ENCODE peak calls at places on chromosomes 2 and 18, in nine cellular contexts. T is Peyer's patch, O is stomach, K is spleen, V is suprapubic skin, D is A549, R is IMR-90, I is adrenal gland, Q is NB4. G is an unnamed sample.
A peak's percentile ranks its signal among the peaks of the same experiment; 100 is the strongest.

GRCh38 chr2:96913398-96914202 is 43.7 kb upstream of the SEMA4C start:
- DNase-seq in V (no peak), T (peak; percentile 49), K (peak; percentile 81), I (peak; percentile 57), O (no peak), Q (peak; percentile 74), D (no peak), R (no peak), G (no peak)

GRCh38 chr2:202609381-202610145 is 25.2 kb upstream of the FAM117B start:
- DNase-seq in I (no peak), O (no peak), T (no peak), V (no peak), R (no peak), D (no peak), Q (peak; percentile 15), K (no peak), G (no peak)

GRCh38 chr2:146038014-146038413 is 1518.1 kb upstream of the ZEB2 start:
- DNase-seq in K (no peak), R (no peak), D (no peak), T (no peak), Q (no peak), I (no peak), V (no peak), O (no peak), G (no peak)

GRCh38 chr2:206031950-206032567 is 53.9 kb downstream of the INO80D start:
- DNase-seq in I (no peak), R (no peak), K (no peak), T (no peak), D (no peak), V (no peak), Q (no peak), O (no peak), G (no peak)

GRCh38 chr18:70289351-70290330 is 796 bp downstream of the SOCS6 start:
- DNase-seq in Q (peak; percentile 63), T (no peak), D (no peak), O (peak; percentile 42), V (no peak), R (peak; percentile 31), I (peak; percentile 57), K (no peak), G (peak; percentile 46)

GRCh38 chr2:231571810-231572209 is 20.9 kb upstream of the TEX44 start:
- DNase-seq in K (no peak), V (no peak), R (no peak), O (no peak), Q (no peak), T (no peak), D (no peak), I (no peak), G (no peak)

GRCh38 chr2:157625311-157625710 is 3.4 kb downstream of the ACVR1C start:
- DNase-seq in O (no peak), D (no peak), K (no peak), V (no peak), Q (no peak), T (no peak), R (no peak), I (no peak), G (no peak)

GRCh38 chr2:223989206-223989859 is 32.1 kb downstream of the MRPL44 start:
- DNase-seq in T (no peak), R (no peak), D (no peak), Q (no peak), I (no peak), V (no peak), O (peak; percentile 67), K (no peak), G (no peak)

GRCh38 chr2:120149406-120149805 is 73.8 kb downstream of the TMEM185B start:
- DNase-seq in D (no peak), V (no peak), R (no peak), Q (no peak), T (no peak), O (no peak), K (no peak), I (no peak), G (no peak)

GRCh38 chr2:168534926-168535325 is 78.9 kb downstream of the CERS6 start:
- DNase-seq in V (no peak), R (no peak), T (no peak), O (no peak), Q (no peak), K (no peak), D (no peak), I (no peak), G (no peak)

GRCh38 chr18:3246636-3247242 is 862 bp upstream of the MYL12A start:
- DNase-seq in Q (no peak), O (no peak), V (no peak), D (no peak), K (peak; percentile 80), R (no peak), T (peak; percentile 33), I (peak; percentile 76), G (peak; percentile 69)

GRCh38 chr2:19914266-19914975 is 12.6 kb upstream of the TTC32 start:
- DNase-seq in V (no peak), O (no peak), I (no peak), Q (no peak), T (no peak), K (no peak), D (no peak), R (no peak), G (no peak)

GRCh38 chr2:95143838-95144237 is 15.8 kb downstream of the ZNF514 start:
- DNase-seq in V (no peak), K (no peak), D (no peak), Q (no peak), O (no peak), R (no peak), T (no peak), I (no peak), G (no peak)

GRCh38 chr18:57837917-57838548 is 34.9 kb upstream of the ATP8B1 start:
- DNase-seq in K (no peak), D (no peak), O (no peak), T (peak; percentile 42), V (no peak), Q (no peak), R (peak; percentile 37), I (no peak), G (peak; percentile 39)

GRCh38 chr2:10228611-10229365 is 73.9 kb upstream of the HPCAL1 start:
- DNase-seq in T (no peak), O (peak; percentile 85), I (no peak), R (no peak), D (no peak), K (peak; percentile 38), Q (no peak), V (no peak), G (no peak)

GRCh38 chr2:120436885-120437603 is 91.1 kb downstream of the INHBB start:
- DNase-seq in K (peak; percentile 29), T (no peak), D (peak; percentile 72), Q (peak; percentile 60), I (peak; percentile 65), O (peak; percentile 41), V (no peak), R (peak; percentile 13), G (peak; percentile 77)

GRCh38 chr2:238288650-238289573 is 502 bp upstream of the PER2 start:
- DNase-seq in Q (peak; percentile 100), R (peak; percentile 99), D (peak; percentile 76), T (peak; percentile 99), O (peak; percentile 100), V (peak; percentile 99), I (peak; percentile 100), K (peak; percentile 99), G (peak; percentile 100)

GRCh38 chr2:238291550-238292281 is 3.3 kb upstream of the PER2 start:
- DNase-seq in D (no peak), R (no peak), O (no peak), Q (no peak), T (no peak), K (peak; percentile 72), V (no peak), I (no peak), G (no peak)

GRCh38 chr2:238289574-238289973 is 1.2 kb upstream of the PER2 start:
- DNase-seq in R (no peak), O (no peak), Q (peak; percentile 52), T (no peak), D (no peak), V (no peak), K (peak; percentile 81), I (no peak), G (no peak)

GRCh38 chr2:238290715-238291549 is 2.5 kb upstream of the PER2 start:
- DNase-seq in Q (no peak), O (peak; percentile 60), R (no peak), V (no peak), T (no peak), I (no peak), K (peak; percentile 73), D (peak; percentile 45), G (peak; percentile 41)

GRCh38 chr2:238290079-238290478 is 1.7 kb upstream of the PER2 start:
- DNase-seq in K (peak; percentile 82), R (no peak), D (peak; percentile 89), I (peak; percentile 69), T (peak; percentile 44), Q (peak; percentile 47), V (peak; percentile 89), O (peak; percentile 90), G (peak; percentile 79)
- TF ChIP-seq POLR2A in K (no peak), R (no peak), D (peak; percentile 36), I (no peak), T (no peak), Q (no peak), V (no peak), O (peak; percentile 45), G (no peak)

GRCh38 chr2:27377618-27378095 is 2.9 kb downstream of the ZNF513 start:
- DNase-seq in V (no peak), I (peak; percentile 70), R (no peak), D (no peak), T (no peak), O (no peak), Q (no peak), K (no peak), G (no peak)
- TF ChIP-seq POLR2A in V (no peak), I (no peak), R (no peak), D (peak; percentile 10), T (no peak), O (no peak), Q (peak; percentile 22), K (no peak), G (no peak)

GRCh38 chr2:26764078-26764887 is at the start of gene SLC35F6:
- DNase-seq in I (peak; percentile 87), R (peak; percentile 67), O (peak; percentile 85), K (peak; percentile 96), D (peak; percentile 88), T (peak; percentile 83), V (peak; percentile 89), Q (peak; percentile 84), G (peak; percentile 88)
- TF ChIP-seq POLR2A in I (peak; percentile 57), R (peak; percentile 78), O (no peak), K (peak; percentile 17), D (peak; percentile 79), T (peak; percentile 64), V (peak; percentile 90), Q (peak; percentile 66), G (peak; percentile 65)

DNA sequence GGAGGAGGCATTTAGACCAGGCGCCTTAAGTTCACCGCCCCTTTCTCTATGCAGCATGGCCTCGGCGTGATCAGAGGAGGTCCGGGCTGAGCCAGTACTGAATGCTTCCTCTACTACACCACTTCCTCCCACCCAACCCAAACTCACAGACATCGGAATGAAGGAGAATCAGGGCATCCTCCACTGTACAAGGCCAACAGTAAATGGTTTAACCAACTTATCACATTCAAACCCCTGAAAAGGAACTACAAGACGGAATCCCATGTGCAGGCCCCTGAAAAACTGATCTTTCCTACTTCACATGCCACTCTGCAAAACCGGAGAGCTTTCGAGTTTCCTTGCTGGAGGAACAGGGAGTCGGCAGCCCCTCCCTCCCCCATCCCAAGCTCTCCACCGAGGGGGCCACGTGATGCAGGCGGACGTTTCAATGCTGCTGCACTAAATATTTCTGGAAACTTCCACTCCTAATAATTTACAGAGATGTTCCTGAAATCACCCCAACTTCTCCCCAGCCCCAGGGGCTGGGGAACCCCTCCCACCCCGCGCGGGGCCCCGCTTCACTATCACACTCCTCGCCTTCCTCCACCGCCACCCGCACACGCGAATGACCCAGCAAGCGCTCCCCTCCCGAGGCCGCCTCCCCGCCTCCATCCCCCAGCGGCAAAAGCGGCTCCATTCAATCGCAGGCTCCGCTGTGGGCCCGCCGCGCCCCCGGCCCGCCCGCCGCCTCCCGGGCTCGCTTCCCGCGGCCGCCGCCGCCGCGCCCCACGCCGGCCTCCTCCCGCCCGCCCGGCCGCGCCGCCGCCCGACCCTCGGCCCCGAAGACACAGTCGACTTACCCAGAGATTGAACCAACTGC is 1.2 kb downstream of the XPO1 start:
- DNase-seq in V (peak; percentile 93), O (peak; percentile 84), Q (peak; percentile 99), I (peak; percentile 93), K (peak; percentile 95), R (peak; percentile 88), D (peak; percentile 64), T (peak; percentile 93), G (peak; percentile 85)
- TF ChIP-seq POLR2A in V (peak; percentile 48), O (no peak), Q (peak; percentile 85), I (peak; percentile 19), K (no peak), R (no peak), D (peak; percentile 73), T (peak; percentile 39), G (no peak)

G was measured in testis.